ENCODE peak calls at places on chromosomes 12 and 14, in four cellular contexts. J is HTR-8/SVneo, I is right atrium auricular region, N is dorsolateral prefrontal cortex. D is an unnamed sample.

GRCh38 chr14:23863836-23864235 is 89.7 kb upstream of the DHRS4 start:
- DNase-seq in J (no peak), I (no peak), N (no peak), D (no peak)

GRCh38 chr14:72844528-72844927 is 49.4 kb downstream of the DPF3 start:
- DNase-seq in J (peak), I (no peak), N (no peak), D (no peak)

GRCh38 chr12:72278894-72279293 is 6.7 kb downstream of the TRHDE start:
- DNase-seq in J (no peak), I (no peak), N (no peak), D (no peak)

GRCh38 chr14:76186318-76187027 is 34.8 kb downstream of the GPATCH2L start:
- DNase-seq in J (no peak), I (no peak), N (no peak), D (no peak)

GRCh38 chr12:46342562-46343033 is 30.0 kb downstream of the SLC38A2 start:
- DNase-seq in J (no peak), I (no peak), N (peak), D (peak)

GRCh38 chr12:111578276-111578970 is 20.7 kb downstream of the ATXN2 start:
- DNase-seq in J (peak), I (no peak), N (no peak), D (no peak)

GRCh38 chr12:15757553-15758255 is 31.5 kb downstream of the EPS8 start:
- DNase-seq in J (peak), I (peak), N (no peak), D (peak)

GRCh38 chr12:71948390-71948789 is 9.7 kb downstream of the TPH2 start:
- DNase-seq in J (no peak), I (no peak), N (no peak), D (no peak)

D was measured in A673.